ENCODE peak calls at places on chromosomes 2 and 18, in ten cellular contexts. I, L, P, O, D, T, S, Y, M and R are unnamed samples.

GRCh38 chr2:30684546-30684945 is 122.7 kb downstream of the CAPN13 start:
- DNase-seq in I (no peak), L (no peak), P (no peak), O (no peak), D (no peak), T (no peak), S (no peak), Y (no peak), M (no peak), R (no peak)

GRCh38 chr2:206408323-206409320 is 34.7 kb upstream of the ADAM23 start:
- DNase-seq in I (no peak), L (no peak), P (no peak), O (no peak), D (no peak), T (no peak), S (no peak), Y (no peak), M (no peak), R (no peak)

GRCh38 chr2:88190808-88191721 is 20.9 kb downstream of the THNSL2 start:
- DNase-seq in I (peak; percentile 64), L (peak; percentile 2), P (peak; percentile 43), O (peak; percentile 76), D (no peak), T (peak; percentile 49), S (no peak), Y (no peak), M (peak; percentile 23), R (peak; percentile 49)

GRCh38 chr18:58653814-58654509 is 17.3 kb upstream of the MALT1 start:
- DNase-seq in I (no peak), L (peak; percentile 71), P (no peak), O (no peak), D (no peak), T (no peak), S (no peak), Y (no peak), M (no peak), R (no peak)

GRCh38 chr18:79582978-79583377 is 96.6 kb upstream of the CTDP1 start:
- DNase-seq in I (no peak), L (no peak), P (no peak), O (no peak), D (peak; percentile 8), T (no peak), S (no peak), Y (no peak), M (no peak), R (no peak)

GRCh38 chr18:61031626-61032025 is 301.6 kb upstream of the CDH20 start:
- DNase-seq in I (no peak), L (no peak), P (no peak), O (no peak), D (no peak), T (no peak), S (no peak), Y (no peak), M (no peak), R (no peak)

GRCh38 chr2:132721938-132722337 is 51.9 kb upstream of the LYPD1 start:
- DNase-seq in I (no peak), L (no peak), P (no peak), O (no peak), D (no peak), T (no peak), S (no peak), Y (no peak), M (peak; percentile 29), R (no peak)

GRCh38 chr18:59547691-59548182 is 149.5 kb downstream of the CCBE1 start:
- DNase-seq in I (peak; percentile 78), L (peak; percentile 92), P (no peak), O (no peak), D (no peak), T (peak; percentile 81), S (no peak), Y (no peak), M (peak; percentile 93), R (no peak)

DNA sequence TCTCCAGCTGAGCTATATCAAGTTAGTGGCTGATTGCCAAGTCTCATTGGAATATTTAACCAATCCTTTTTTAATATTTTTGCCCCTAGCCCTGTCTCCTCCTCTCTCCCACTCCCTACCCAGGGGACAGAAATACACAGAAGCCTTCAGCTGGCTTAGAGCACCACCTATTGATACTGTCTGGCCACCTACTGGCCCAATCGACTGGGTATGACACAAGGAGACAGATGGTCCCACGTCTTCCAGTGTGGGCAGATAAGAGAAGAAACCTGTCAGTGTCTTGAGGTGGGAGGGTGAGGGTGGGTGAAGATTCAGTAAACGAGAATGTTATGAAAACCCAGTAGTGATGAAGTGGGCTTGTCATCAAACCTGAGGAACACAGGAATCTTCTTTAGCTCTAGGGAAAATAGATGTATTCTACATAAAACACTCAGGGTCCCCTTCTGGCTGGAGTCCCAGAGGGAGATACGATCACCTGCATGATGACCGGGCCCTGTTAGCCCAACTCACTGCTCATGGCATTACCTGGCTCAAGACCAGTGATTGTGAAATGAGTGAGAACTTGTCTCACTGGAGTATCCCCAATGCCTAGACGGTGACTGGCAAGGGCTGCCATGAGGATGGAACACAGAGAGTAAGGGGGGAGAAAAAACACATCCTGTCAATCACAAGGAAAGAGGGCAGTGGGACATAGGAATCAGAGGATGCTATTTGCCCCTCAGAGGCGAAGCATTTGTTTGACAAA is 26.7 kb downstream of the POLR1A start:
- DNase-seq in I (peak; percentile 43), L (peak; percentile 41), P (peak; percentile 56), O (no peak), D (no peak), T (peak; percentile 71), S (peak; percentile 34), Y (no peak), M (peak; percentile 47), R (no peak)
- H3K27ac ChIP-seq in I (no peak overlapping the region), L (no peak overlapping the region), P (no peak overlapping the region), O (no peak overlapping the region), D (no peak overlapping the region), T (no peak overlapping the region), S (no peak overlapping the region), Y (no peak overlapping the region), M (no peak overlapping the region), R (no peak overlapping the region)

DNA sequence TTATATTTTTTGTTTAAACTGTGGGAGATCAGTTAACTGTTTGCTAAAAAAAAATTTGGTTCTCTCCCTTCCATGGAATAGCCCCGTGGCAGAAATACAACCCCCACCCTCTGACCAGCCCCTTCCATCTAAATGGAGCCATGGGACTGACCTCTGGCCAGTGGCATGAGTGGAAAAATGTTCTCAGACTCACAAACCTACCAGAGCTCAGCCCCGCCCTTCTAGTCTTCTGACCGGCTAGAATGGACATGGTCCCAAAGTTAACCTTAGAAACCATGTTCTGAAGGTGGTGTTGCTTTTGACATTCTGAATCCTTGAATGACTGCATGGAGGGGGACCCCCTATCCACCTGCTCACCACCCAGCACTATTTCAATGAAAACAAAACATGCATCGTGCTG is 1.3 kb upstream of the CHRNA1 start:
- DNase-seq in I (no peak), L (no peak), P (no peak), O (no peak), D (no peak), T (no peak), S (no peak), Y (no peak), M (no peak), R (no peak)
- H3K27ac ChIP-seq in I (no peak overlapping the region), L (no peak overlapping the region), P (no peak overlapping the region), O (no peak overlapping the region), D (no peak overlapping the region), T (no peak overlapping the region), S (no peak overlapping the region), Y (no peak overlapping the region), M (no peak overlapping the region), R (no peak overlapping the region)

GRCh38 chr2:101704046-101704466 is 6.5 kb downstream of the MAP4K4 start:
- DNase-seq in I (no peak), L (peak; percentile 74), P (no peak), O (no peak), D (peak; percentile 55), T (peak; percentile 88), S (no peak), Y (no peak), M (peak; percentile 77), R (peak; percentile 67)

GRCh38 chr2:101706819-101707177 is 9.3 kb downstream of the MAP4K4 start:
- DNase-seq in I (no peak), L (no peak), P (no peak), O (no peak), D (no peak), T (no peak), S (no peak), Y (no peak), M (no peak), R (no peak)

GRCh38 chr2:101699939-101700442 is 2.5 kb downstream of the MAP4K4 start:
- DNase-seq in I (peak; percentile 14), L (no peak), P (peak; percentile 47), O (no peak), D (no peak), T (peak; percentile 64), S (no peak), Y (no peak), M (peak; percentile 27), R (peak; percentile 14)

GRCh38 chr2:101706121-101706818 is 8.8 kb downstream of the MAP4K4 start:
- DNase-seq in I (no peak), L (no peak), P (no peak), O (no peak), D (no peak), T (no peak), S (no peak), Y (no peak), M (no peak), R (no peak)

DNA sequence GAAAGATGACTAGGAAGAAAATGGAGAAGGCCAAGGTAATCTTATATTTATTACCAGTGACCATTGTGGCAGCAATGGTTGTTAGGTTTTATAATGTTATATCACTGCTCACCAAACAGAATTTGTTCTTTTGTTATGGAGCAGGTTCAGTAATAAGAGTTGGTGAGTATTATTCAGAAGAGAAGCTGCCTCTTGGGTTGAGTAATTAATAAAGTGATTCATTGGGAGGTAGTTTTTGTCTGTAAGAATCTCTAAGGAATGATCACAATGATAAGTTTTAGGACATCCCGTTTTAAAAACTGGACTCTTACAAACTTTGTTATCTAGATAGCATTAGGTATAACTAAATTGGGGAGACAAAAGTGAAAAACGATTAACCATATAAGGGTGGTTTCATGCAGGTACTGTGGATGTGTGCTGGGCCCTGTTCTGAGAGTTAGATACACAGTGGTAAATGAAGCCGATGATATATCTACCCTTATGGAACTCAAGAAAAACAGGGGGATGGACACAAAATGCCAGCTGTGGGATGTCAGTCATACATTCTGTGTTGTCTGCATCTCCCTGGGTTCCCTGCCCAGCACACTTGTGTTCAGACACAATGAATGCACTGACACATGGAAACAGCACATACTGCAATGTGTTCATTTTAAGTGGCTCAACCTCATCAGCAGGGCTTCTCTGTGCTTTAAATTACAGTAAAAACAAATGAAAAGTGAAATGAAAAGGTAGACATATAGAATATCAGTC is 7.5 kb downstream of the MAP4K4 start:
- DNase-seq in I (no peak), L (peak; percentile 27), P (no peak), O (no peak), D (no peak), T (peak; percentile 74), S (no peak), Y (no peak), M (peak; percentile 26), R (no peak)
- H3K27ac ChIP-seq in I (peak overlapping the region; percentile 22), L (peak overlapping the region; percentile 3), P (peak overlapping the region; percentile 27), O (no peak overlapping the region), D (no peak overlapping the region), T (peak overlapping the region; percentile 82), S (peak overlapping the region; percentile 42), Y (peak overlapping the region; percentile 42), M (peak overlapping the region; percentile 92), R (peak overlapping the region; percentile 49)

DNA sequence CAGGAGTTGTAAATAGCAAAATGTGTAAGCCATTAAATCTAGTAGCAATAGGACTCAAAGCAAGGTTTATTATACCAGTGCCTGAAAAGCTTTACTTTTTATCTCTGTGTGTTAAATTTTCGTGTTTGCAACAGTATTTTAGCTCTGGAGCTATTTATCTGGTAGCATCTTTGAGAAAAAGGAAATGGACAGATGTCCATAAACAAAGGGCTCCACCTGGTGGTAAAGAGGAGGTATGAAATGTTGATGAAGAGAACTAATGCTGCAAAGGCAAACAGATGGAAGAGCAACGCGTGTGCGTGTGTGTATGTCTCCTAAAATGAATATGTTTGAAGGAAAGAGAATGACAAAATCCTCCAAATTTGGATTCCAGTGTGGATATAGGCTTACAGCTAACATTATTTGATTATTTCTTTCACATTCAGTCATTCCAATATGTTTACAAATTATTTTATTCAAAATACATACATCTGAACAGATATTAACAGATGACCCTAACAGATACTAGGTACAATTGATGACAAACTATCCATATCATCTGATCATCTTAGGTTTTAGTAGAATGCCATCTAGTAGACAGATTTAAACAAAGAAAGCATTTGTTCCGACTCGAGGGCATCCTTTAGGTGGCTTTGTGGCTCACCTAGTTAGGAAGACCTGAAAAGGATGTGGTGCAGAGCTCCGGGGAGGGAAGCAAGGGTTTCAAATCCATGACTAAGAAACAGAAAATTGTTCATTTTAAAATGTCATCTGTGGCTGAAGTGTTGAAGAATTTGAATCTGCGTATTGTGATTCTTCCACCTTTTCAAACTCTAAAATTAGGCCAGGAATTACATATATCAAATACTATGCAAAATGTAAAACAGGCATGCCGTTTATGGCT is 383.3 kb downstream of the MTX2 start:
- DNase-seq in I (peak; percentile 70), L (peak; percentile 28), P (peak; percentile 45), O (peak; percentile 41), D (no peak), T (peak; percentile 81), S (no peak), Y (no peak), M (peak; percentile 54), R (peak; percentile 51)
- H3K27ac ChIP-seq in I (no peak overlapping the region), L (no peak overlapping the region), P (no peak overlapping the region), O (no peak overlapping the region), D (no peak overlapping the region), T (no peak overlapping the region), S (no peak overlapping the region), Y (no peak overlapping the region), M (no peak overlapping the region), R (no peak overlapping the region)